ENCODE peak calls at places on chromosome 16, in nine cellular contexts. T, I, H, R, O, X, P, C and Q are unnamed samples.

GRCh38 chr16:15660203-15660601 is 10.2 kb downstream of the NDE1 start:
- DNase-seq in P (no peak), C (peak; percentile 18), R (no peak), O (no peak), X (no peak), H (no peak), T (no peak), I (no peak), Q (no peak)

GRCh38 chr16:69741951-69742904 is 12.5 kb downstream of the NOB1 start:
- DNase-seq in C (peak; percentile 88), I (peak; percentile 83), P (peak; percentile 95), T (peak; percentile 90), X (no peak), R (no peak), H (no peak), O (no peak), Q (no peak)

GRCh38 chr16:26983426-26983825 is 83.3 kb upstream of the C16orf82 start:
- DNase-seq in P (no peak), H (no peak), I (no peak), C (no peak), T (no peak), X (no peak), R (no peak), O (no peak), Q (no peak)

GRCh38 chr16:10754941-10755340 is 11.3 kb downstream of the NUBP1 start:
- DNase-seq in H (no peak), R (no peak), I (no peak), X (no peak), O (no peak), T (no peak), C (no peak), P (no peak), Q (no peak)

GRCh38 chr16:86075488-86075785 is 176.5 kb downstream of the IRF8 start:
- DNase-seq in R (no peak), P (no peak), O (no peak), I (peak; percentile 20), T (no peak), X (no peak), H (no peak), C (peak; percentile 40), Q (no peak)

GRCh38 chr16:12082207-12082606 is 105.7 kb downstream of the SNX29 start:
- DNase-seq in O (peak; percentile 12), H (no peak), R (no peak), P (peak; percentile 34), I (no peak), C (peak; percentile 29), X (no peak), T (no peak), Q (no peak)

GRCh38 chr16:53434436-53435065 is at the start of gene RBL2:
- DNase-seq in C (peak; percentile 92), T (peak; percentile 87), H (peak; percentile 84), X (peak; percentile 80), I (peak; percentile 94), R (peak; percentile 83), O (peak; percentile 84), P (peak; percentile 65), Q (peak; percentile 85)

GRCh38 chr16:66471264-66471663 is 44.2 kb downstream of the BEAN1 start:
- DNase-seq in O (no peak), H (no peak), C (peak; percentile 14), R (no peak), I (no peak), T (peak; percentile 2), P (no peak), X (no peak), Q (no peak)

GRCh38 chr16:84139628-84140258 is 5.2 kb downstream of the HSDL1 start:
- DNase-seq in I (no peak), P (no peak), H (no peak), T (no peak), C (no peak), O (no peak), X (no peak), R (no peak), Q (no peak)

GRCh38 chr16:83470406-83470805 is 337.4 kb upstream of the HSBP1 start:
- DNase-seq in T (no peak), O (no peak), X (no peak), H (no peak), R (no peak), C (no peak), P (no peak), I (no peak), Q (no peak)

GRCh38 chr16:30113711-30114333 is 485 bp upstream of the GDPD3 start:
- DNase-seq in C (no peak), T (no peak), O (no peak), H (no peak), I (no peak), R (no peak), P (no peak), X (no peak), Q (no peak)
- H3K36me3 ChIP-seq in C (peaks cover 32% of the 10 kb centered on the region), T (peaks cover 55% of the 10 kb centered on the region), O (peaks cover 23% of the 10 kb centered on the region), H (peaks cover 9% of the 10 kb centered on the region), I (peaks cover 62% of the 10 kb centered on the region), R (no peaks in the 10 kb centered on the region), P (peaks cover 39% of the 10 kb centered on the region), X (peaks cover 32% of the 10 kb centered on the region), Q (peaks cover 24% of the 10 kb centered on the region)

GRCh38 chr16:80518436-80518835 is 22.4 kb upstream of the DYNLRB2 start:
- DNase-seq in T (no peak), P (no peak), H (peak; percentile 36), I (no peak), R (peak; percentile 8), X (no peak), O (peak; percentile 25), C (no peak), Q (peak; percentile 44)
- H3K36me3 ChIP-seq in T (no peaks in the 10 kb centered on the region), P (no peaks in the 10 kb centered on the region), H (no peaks in the 10 kb centered on the region), I (no peaks in the 10 kb centered on the region), R (no peaks in the 10 kb centered on the region), X (no peaks in the 10 kb centered on the region), O (no peaks in the 10 kb centered on the region), C (no peaks in the 10 kb centered on the region), Q (no peaks in the 10 kb centered on the region)

DNA sequence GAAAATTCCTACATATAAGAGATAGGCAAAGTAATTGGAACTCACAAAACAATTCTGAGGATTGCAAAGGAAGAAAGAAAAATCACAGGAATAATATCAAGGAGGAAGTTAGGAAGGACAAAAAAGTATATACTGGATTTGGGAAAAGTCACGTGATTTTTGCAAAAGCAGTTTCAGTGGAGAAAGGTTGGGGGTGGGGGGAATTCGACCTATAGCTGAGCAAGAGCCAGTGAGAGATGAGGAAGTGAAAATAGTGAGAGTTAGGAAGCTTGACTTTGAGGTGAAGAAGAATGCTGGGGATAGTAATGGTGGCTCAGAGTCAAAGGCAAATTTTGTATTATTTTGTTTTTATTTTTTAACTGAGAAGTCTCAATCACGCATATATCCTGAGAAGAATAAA is 438.0 kb upstream of the PMFBP1 start:
- DNase-seq in C (no peak), H (no peak), T (no peak), P (no peak), O (no peak), R (no peak), X (no peak), I (no peak), Q (no peak)
- H3K36me3 ChIP-seq in C (no peaks in the 10 kb centered on the region), H (no peaks in the 10 kb centered on the region), T (no peaks in the 10 kb centered on the region), P (no peaks in the 10 kb centered on the region), O (no peaks in the 10 kb centered on the region), R (no peaks in the 10 kb centered on the region), X (no peaks in the 10 kb centered on the region), I (no peaks in the 10 kb centered on the region), Q (no peaks in the 10 kb centered on the region)

DNA sequence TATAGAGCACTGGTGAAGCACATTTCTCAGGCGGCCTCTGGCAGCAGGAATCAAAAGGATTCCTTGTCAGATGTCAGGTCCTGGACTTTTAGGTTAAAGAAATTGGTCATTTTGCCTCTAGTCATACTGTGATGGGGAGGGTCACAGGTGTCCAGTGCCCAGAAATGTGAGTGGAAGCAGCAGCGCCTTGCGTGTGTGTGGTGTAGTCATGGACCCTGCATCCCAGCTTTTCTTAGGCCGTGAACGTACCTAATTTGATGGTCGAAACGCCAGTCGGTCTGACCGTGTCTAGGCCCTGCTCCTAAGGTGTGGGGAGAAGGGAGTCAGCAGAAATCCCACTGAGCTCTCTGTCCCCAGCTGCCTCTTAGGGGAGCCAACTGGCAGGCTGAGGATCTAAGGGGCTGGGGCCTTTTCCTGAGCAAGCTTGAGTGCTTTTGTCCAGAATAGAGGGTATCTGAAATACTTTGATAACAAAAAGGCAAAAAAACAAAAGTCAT is 32.0 kb downstream of the POLR3E start:
- DNase-seq in X (no peak), I (no peak), R (no peak), P (no peak), H (no peak), T (no peak), C (no peak), O (no peak), Q (no peak)
- H3K36me3 ChIP-seq in X (peaks cover 86% of the 10 kb centered on the region), I (peaks cover 85% of the 10 kb centered on the region), R (peaks cover 61% of the 10 kb centered on the region), P (peaks cover 73% of the 10 kb centered on the region), H (peaks cover 32% of the 10 kb centered on the region), T (peaks cover 54% of the 10 kb centered on the region), C (peaks cover 38% of the 10 kb centered on the region), O (peaks cover 85% of the 10 kb centered on the region), Q (peaks cover 66% of the 10 kb centered on the region)

GRCh38 chr16:2761886-2762583 is 9.6 kb downstream of the SRRM2 start:
- DNase-seq in X (no peak), R (no peak), T (no peak), O (no peak), H (no peak), P (no peak), C (no peak), I (no peak), Q (peak; percentile 24)
- H3K36me3 ChIP-seq in X (peaks cover 100% of the 10 kb centered on the region), R (peaks cover 94% of the 10 kb centered on the region), T (peaks cover 99% of the 10 kb centered on the region), O (peaks cover 100% of the 10 kb centered on the region), H (peaks cover 61% of the 10 kb centered on the region), P (peaks cover 99% of the 10 kb centered on the region), C (peaks cover 81% of the 10 kb centered on the region), I (peaks cover 100% of the 10 kb centered on the region), Q (peaks cover 100% of the 10 kb centered on the region)

GRCh38 chr16:30004811-30005242 is 6.0 kb downstream of the DOC2A start:
- DNase-seq in H (no peak), T (peak; percentile 34), X (peak; percentile 72), I (peak; percentile 80), C (no peak), R (no peak), O (no peak), P (no peak), Q (no peak)
- H3K36me3 ChIP-seq in H (no peaks in the 10 kb centered on the region), T (no peaks in the 10 kb centered on the region), X (peaks cover 35% of the 10 kb centered on the region), I (peaks cover 13% of the 10 kb centered on the region), C (no peaks in the 10 kb centered on the region), R (no peaks in the 10 kb centered on the region), O (peaks cover 8% of the 10 kb centered on the region), P (peaks cover 5% of the 10 kb centered on the region), Q (peaks cover 4% of the 10 kb centered on the region)

GRCh38 chr16:48323783-48324775 is 61.1 kb downstream of the SIAH1 start:
- DNase-seq in R (no peak), P (no peak), H (no peak), T (no peak), O (no peak), C (no peak), I (no peak), X (no peak), Q (no peak)

GRCh38 chr16:48317614-48318013 is 67.6 kb downstream of the SIAH1 start:
- DNase-seq in T (no peak), C (no peak), H (no peak), X (no peak), R (no peak), I (no peak), O (no peak), P (no peak), Q (no peak)

GRCh38 chr16:48321307-48322036 is 63.7 kb downstream of the SIAH1 start:
- DNase-seq in R (no peak), O (no peak), X (no peak), T (no peak), P (no peak), H (no peak), I (no peak), C (no peak), Q (no peak)

GRCh38 chr16:48318630-48319029 is 66.6 kb downstream of the SIAH1 start:
- DNase-seq in T (no peak), I (no peak), P (peak; percentile 60), C (no peak), R (peak; percentile 78), X (no peak), H (peak; percentile 81), O (peak; percentile 62), Q (peak; percentile 55)
- H3K36me3 ChIP-seq in T (no peaks in the 10 kb centered on the region), I (peaks cover 15% of the 10 kb centered on the region), P (peaks cover 3% of the 10 kb centered on the region), C (peaks cover 3% of the 10 kb centered on the region), R (no peaks in the 10 kb centered on the region), X (no peaks in the 10 kb centered on the region), H (no peaks in the 10 kb centered on the region), O (peaks cover 6% of the 10 kb centered on the region), Q (no peaks in the 10 kb centered on the region)